ENCODE peak calls at places on chromosome 9, in six cellular contexts. Y is AG09309; E is HCEC 1CT; F is CD8-positive, alpha-beta T cell; N is lung microvascular endothelial cell; P is NCI-H1694. O is an unnamed sample.

GRCh38 chr9:121598167-121599000 is 53.0 kb upstream of the DAB2IP start:
- DNase-seq in Y (peak), E (no peak), F (no peak), N (peak), P (no peak), O (no peak)

GRCh38 chr9:93209097-93209496 is 25.2 kb downstream of the WNK2 start:
- DNase-seq in Y (no peak), E (no peak), F (no peak), N (no peak), P (no peak), O (no peak)

GRCh38 chr9:134676886-134677285 is 35.3 kb downstream of the COL5A1 start:
- DNase-seq in Y (no peak), E (no peak), F (no peak), N (no peak), P (no peak), O (no peak)

GRCh38 chr9:87587356-87587745 is 89.7 kb downstream of the DAPK1 start:
- DNase-seq in Y (no peak), E (no peak), F (no peak), N (no peak), P (no peak), O (no peak)

GRCh38 chr9:30932226-30932625 is 1452.2 kb upstream of the ACO1 start:
- DNase-seq in Y (no peak), E (no peak), F (no peak), N (no peak), P (no peak), O (no peak)

GRCh38 chr9:132087438-132088030 is 7.9 kb upstream of the MED27 start:
- DNase-seq in Y (no peak), E (no peak), F (no peak), N (no peak), P (no peak), O (no peak)

GRCh38 chr9:101326501-101326900 is 58.3 kb downstream of the BAAT start:
- DNase-seq in Y (no peak), E (no peak), F (no peak), N (no peak), P (no peak), O (no peak)

GRCh38 chr9:101264727-101265126 is 120.1 kb downstream of the BAAT start:
- DNase-seq in Y (no peak), E (no peak), F (no peak), N (no peak), P (no peak), O (no peak)

O was measured in activated effector memory CD4-positive, alpha-beta T cell treated with Interleukin-2 at 50 U/mL for 16 hours.